ENCODE peak calls at places on chromosomes 2 and 18, in four cellular contexts. W, O, I and G are unnamed samples.

GRCh38 chr18:36519358-36519757 is 221.8 kb downstream of the FHOD3 start:
- DNase-seq in W (no peak), O (no peak), I (no peak), G (no peak)

GRCh38 chr2:29010946-29011649 is 30.0 kb downstream of the TOGARAM2 start:
- DNase-seq in W (peak), O (peak), I (peak), G (no peak)

GRCh38 chr2:109176928-109177327 is 47.9 kb downstream of the SH3RF3 start:
- DNase-seq in W (no peak), O (no peak), I (no peak), G (no peak)

GRCh38 chr2:240789501-240790369 is 30.3 kb downstream of the KIF1A start:
- DNase-seq in W (no peak), O (no peak), I (no peak), G (no peak)

GRCh38 chr2:176650811-176651559 is 381.7 kb downstream of the MTX2 start:
- DNase-seq in W (no peak), O (no peak), I (no peak), G (no peak)

GRCh38 chr2:84964406-84965191 is 6.4 kb upstream of the KCMF1 start:
- DNase-seq in W (no peak), O (no peak), I (no peak), G (no peak)

GRCh38 chr2:181892795-181893435 is 1.4 kb downstream of the ITPRID2 start:
- DNase-seq in W (no peak), O (no peak), I (no peak), G (no peak)

GRCh38 chr2:29224693-29225551 is 109.7 kb downstream of the CLIP4 start:
- DNase-seq in W (peak), O (no peak), I (no peak), G (peak)

GRCh38 chr2:177396630-177397460 is 4.3 kb downstream of the AGPS start:
- DNase-seq in W (no peak), O (no peak), I (no peak), G (no peak)

GRCh38 chr2:230564805-230565779 is 147.6 kb upstream of the CAB39 start:
- DNase-seq in W (no peak), O (no peak), I (no peak), G (no peak)

GRCh38 chr18:25648724-25649260 is 296.8 kb upstream of the ZNF521 start:
- DNase-seq in W (no peak), O (no peak), I (no peak), G (no peak)

GRCh38 chr2:30267161-30267568 is 35.8 kb downstream of the LBH start:
- DNase-seq in W (no peak), O (no peak), I (no peak), G (no peak)

GRCh38 chr2:115443550-115444185 is 1001.2 kb downstream of the DPP10 start:
- DNase-seq in W (no peak), O (no peak), I (no peak), G (no peak)

GRCh38 chr2:19408592-19408991 is 50.2 kb upstream of the OSR1 start:
- DNase-seq in W (no peak), O (no peak), I (no peak), G (no peak)

GRCh38 chr2:11829947-11830707 is 83.7 kb downstream of the LPIN1 start:
- DNase-seq in W (peak), O (peak), I (peak), G (peak)

GRCh38 chr2:237819231-237819630 is 20.7 kb downstream of the RBM44 start:
- DNase-seq in W (no peak), O (no peak), I (no peak), G (no peak)

GRCh38 chr2:109148347-109148746 is 19.3 kb downstream of the SH3RF3 start:
- DNase-seq in W (no peak), O (no peak), I (no peak), G (no peak)

GRCh38 chr2:112187805-112188596 is 49.8 kb downstream of the FBLN7 start:
- DNase-seq in W (no peak), O (no peak), I (peak), G (no peak)

GRCh38 chr18:24402209-24402785 is 4.7 kb upstream of the OSBPL1A start:
- DNase-seq in W (no peak), O (no peak), I (no peak), G (no peak)

GRCh38 chr2:210277133-210277532 is 37.8 kb downstream of the MYL1 start:
- DNase-seq in W (no peak), O (no peak), I (no peak), G (no peak)

GRCh38 chr2:134676960-134677359 is 41.8 kb downstream of the TMEM163 start:
- DNase-seq in W (no peak), O (no peak), I (peak), G (no peak)

GRCh38 chr2:169393068-169393590 is 30.8 kb upstream of the LRP2 start:
- DNase-seq in W (no peak), O (no peak), I (peak), G (no peak)

GRCh38 chr2:128358941-128359731 is 40.5 kb upstream of the HS6ST1 start:
- DNase-seq in W (no peak), O (no peak), I (no peak), G (peak)

GRCh38 chr2:7930800-7931635 is 750.8 kb upstream of the ID2 start:
- DNase-seq in W (no peak), O (no peak), I (no peak), G (no peak)

GRCh38 chr2:74555610-74556103 is 1.1 kb downstream of the DOK1 start:
- DNase-seq in W (no peak), O (no peak), I (no peak), G (peak)

GRCh38 chr2:205034034-205034433 is 488.8 kb downstream of the PARD3B start:
- DNase-seq in W (no peak), O (no peak), I (no peak), G (no peak)

GRCh38 chr18:57807336-57808117 is 4.4 kb upstream of the ATP8B1 start:
- DNase-seq in W (no peak), O (peak), I (no peak), G (no peak)

GRCh38 chr2:20168048-20168726 is 56.7 kb downstream of the SDC1 start:
- DNase-seq in W (no peak), O (no peak), I (no peak), G (no peak)

GRCh38 chr2:240629419-240629967 is 4.2 kb downstream of the GPR35 start:
- DNase-seq in W (peak), O (no peak), I (no peak), G (peak)

GRCh38 chr2:147789287-147789686 is 55.5 kb upstream of the ACVR2A start:
- DNase-seq in W (no peak), O (no peak), I (no peak), G (no peak)

GRCh38 chr2:117639401-117639800 is 175.1 kb upstream of the DDX18 start:
- DNase-seq in W (no peak), O (no peak), I (no peak), G (no peak)

GRCh38 chr2:130380096-130380934 is 24.5 kb downstream of the PTPN18 start:
- DNase-seq in W (no peak), O (no peak), I (peak), G (no peak)

GRCh38 chr2:109285244-109285651 is 156.2 kb downstream of the SH3RF3 start:
- DNase-seq in W (no peak), O (no peak), I (no peak), G (no peak)

GRCh38 chr2:63668000-63668399 is 79.2 kb downstream of the MDH1 start:
- DNase-seq in W (no peak), O (no peak), I (no peak), G (no peak)
- H3K27ac ChIP-seq in W (no peak), O (no peak), I (no peak), G (no peak)

GRCh38 chr2:53516650-53517049 is 251.0 kb upstream of the CHAC2 start:
- DNase-seq in W (no peak), O (no peak), I (no peak), G (no peak)

GRCh38 chr2:53513167-53513666 is 254.4 kb upstream of the CHAC2 start:
- DNase-seq in W (no peak), O (no peak), I (no peak), G (no peak)

GRCh38 chr2:53512071-53512841 is 255.3 kb upstream of the CHAC2 start:
- DNase-seq in W (no peak), O (no peak), I (no peak), G (no peak)

GRCh38 chr2:53511549-53511948 is 256.1 kb upstream of the CHAC2 start:
- DNase-seq in W (no peak), O (no peak), I (no peak), G (no peak)

GRCh38 chr2:53515435-53516332 is 251.9 kb upstream of the CHAC2 start:
- DNase-seq in W (no peak), O (no peak), I (no peak), G (no peak)
- TF ChIP-seq CTCF in W (no peak), O (no peak), I (peak), G (no peak)

DNA sequence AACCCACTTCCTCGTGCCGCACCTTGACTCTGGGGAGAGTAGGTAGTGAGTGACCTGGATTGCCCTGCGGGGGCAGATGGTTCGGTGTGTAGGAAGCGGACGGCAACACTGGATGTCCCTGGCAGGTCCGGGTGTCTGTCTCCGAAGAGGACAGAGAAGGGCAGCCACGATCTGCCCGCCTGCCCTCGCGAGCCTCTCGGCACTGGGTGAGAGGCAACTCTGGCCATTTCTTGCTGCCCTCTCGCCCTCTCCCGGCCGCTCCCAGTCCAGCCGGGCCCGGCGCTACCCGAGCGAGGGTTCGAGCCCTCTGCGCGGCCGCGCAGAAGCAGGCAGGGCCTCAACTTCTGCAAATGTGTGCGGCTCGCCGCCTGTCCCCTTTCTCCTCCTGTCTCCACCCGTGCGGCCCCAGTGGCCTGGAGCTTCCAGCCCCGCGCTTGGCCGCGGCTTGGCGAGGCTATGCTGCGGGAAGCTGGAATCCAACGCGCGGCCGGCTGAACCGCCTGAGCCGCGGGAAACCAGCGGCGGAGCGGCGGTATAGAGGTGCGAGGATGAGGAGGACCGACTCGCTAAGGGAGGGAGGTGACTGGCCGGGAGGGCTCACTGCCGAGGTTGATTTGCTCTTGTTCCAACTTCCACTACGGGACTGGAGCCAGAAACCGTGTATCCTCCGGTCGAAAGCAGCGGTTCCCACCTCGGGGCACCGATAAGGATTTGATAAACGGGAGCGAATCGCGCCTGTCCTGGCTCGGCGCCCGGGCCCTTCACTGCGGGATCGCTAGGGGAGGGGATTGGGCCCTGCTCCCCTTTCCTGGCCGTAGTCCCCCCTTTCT is 1.5 kb downstream of the EPAS1 start:
- DNase-seq in W (peak), O (peak), I (no peak), G (peak)
- H3K4me3 ChIP-seq in W (peak), O (peak), I (no peak), G (peak)

DNA sequence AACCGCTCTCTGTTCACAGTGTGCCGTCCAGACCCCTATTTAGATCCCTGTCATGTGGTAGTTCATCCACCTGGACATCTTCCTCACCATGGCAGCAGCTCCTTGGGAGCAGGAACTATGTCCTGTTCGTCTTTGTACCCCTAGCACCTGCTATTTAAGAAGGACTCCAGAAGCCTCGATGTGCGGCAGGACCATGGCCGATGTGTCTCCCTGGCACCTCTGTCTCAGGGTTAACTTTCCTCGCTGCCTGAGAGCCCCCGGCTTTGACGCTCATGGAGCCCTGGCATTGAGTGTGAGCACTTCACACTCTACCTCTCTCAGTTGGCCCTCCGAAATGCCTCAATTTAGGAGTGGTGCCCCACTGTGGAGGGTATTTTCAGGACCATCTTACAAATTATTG is 152.0 kb downstream of the FAM210A start:
- DNase-seq in W (no peak), O (no peak), I (no peak), G (no peak)
- H3K27ac ChIP-seq in W (no peak), O (no peak), I (no peak), G (no peak)

GRCh38 chr18:76995896-76996295 is 136.7 kb downstream of the MBP start:
- DNase-seq in W (no peak), O (no peak), I (no peak), G (no peak)

GRCh38 chr18:76993085-76993382 is 139.5 kb downstream of the MBP start:
- DNase-seq in W (no peak), O (no peak), I (no peak), G (no peak)

GRCh38 chr18:76993573-76993972 is 139.0 kb downstream of the MBP start:
- DNase-seq in W (no peak), O (no peak), I (no peak), G (no peak)

GRCh38 chr18:76992226-76993084 is 140.1 kb downstream of the MBP start:
- DNase-seq in W (no peak), O (no peak), I (no peak), G (no peak)

GRCh38 chr18:76994086-76994654 is 138.4 kb downstream of the MBP start:
- DNase-seq in W (no peak), O (no peak), I (no peak), G (no peak)
- TF ChIP-seq CTCF in W (no peak), O (no peak), I (no peak), G (no peak)